ENCODE peak calls at places on chromosomes 11 and 22, in four cellular contexts. One of them, this sample, is unnamed.

GRCh38 chr11:34850339-34850738 is 65.8 kb downstream of the APIP start:
- DNase-seq in MG63: no peak
- DNase-seq in PC-9: peak; percentile 76
- DNase-seq in effector memory CD4-positive, alpha-beta T cell: no peak
- DNase-seq in this sample: no peak

GRCh38 chr11:120781486-120782120 is 242.3 kb upstream of the TBCEL start:
- DNase-seq in MG63: no peak
- DNase-seq in effector memory CD4-positive, alpha-beta T cell: no peak
- DNase-seq in PC-9: no peak
- DNase-seq in this sample: no peak

GRCh38 chr22:39638958-39639357 is 68.4 kb downstream of the CACNA1I start:
- DNase-seq in effector memory CD4-positive, alpha-beta T cell: no peak
- DNase-seq in MG63: no peak
- DNase-seq in PC-9: no peak
- DNase-seq in this sample: no peak

GRCh38 chr11:68297812-68298658 is 14.4 kb upstream of the LRP5 start:
- DNase-seq in MG63: peak; percentile 66
- DNase-seq in effector memory CD4-positive, alpha-beta T cell: peak; percentile 46
- DNase-seq in PC-9: peak; percentile 58
- DNase-seq in this sample: no peak

GRCh38 chr11:130204703-130205095 is 45.1 kb downstream of the ST14 start:
- DNase-seq in PC-9: no peak
- DNase-seq in MG63: no peak
- DNase-seq in effector memory CD4-positive, alpha-beta T cell: no peak
- DNase-seq in this sample: no peak

GRCh38 chr11:7973011-7973410 is 7.8 kb upstream of the NLRP10 start:
- DNase-seq in PC-9: no peak
- DNase-seq in effector memory CD4-positive, alpha-beta T cell: no peak
- DNase-seq in MG63: no peak
- DNase-seq in this sample: no peak

GRCh38 chr11:112540261-112540660 is 279.6 kb upstream of the PLET1 start:
- DNase-seq in PC-9: no peak
- DNase-seq in MG63: no peak
- DNase-seq in effector memory CD4-positive, alpha-beta T cell: no peak
- DNase-seq in this sample: no peak

GRCh38 chr11:36186797-36187196 is 102.4 kb downstream of the COMMD9 start:
- DNase-seq in PC-9: no peak
- DNase-seq in effector memory CD4-positive, alpha-beta T cell: no peak
- DNase-seq in MG63: no peak
- DNase-seq in this sample: no peak

GRCh38 chr22:24189249-24190158 is 8.2 kb downstream of the SUSD2 start:
- DNase-seq in MG63: peak; percentile 60
- DNase-seq in PC-9: peak; percentile 82
- DNase-seq in effector memory CD4-positive, alpha-beta T cell: no peak
- DNase-seq in this sample: no peak

GRCh38 chr11:103682318-103683184 is 353.9 kb upstream of the DDI1 start:
- DNase-seq in PC-9: peak; percentile 51
- DNase-seq in MG63: peak; percentile 24
- DNase-seq in effector memory CD4-positive, alpha-beta T cell: peak; percentile 2
- DNase-seq in this sample: peak; percentile 31

GRCh38 chr11:93198221-93198650 is 445 bp upstream of the SLC36A4 start:
- DNase-seq in PC-9: peak; percentile 51
- DNase-seq in MG63: no peak
- DNase-seq in effector memory CD4-positive, alpha-beta T cell: no peak
- DNase-seq in this sample: no peak

GRCh38 chr22:24138649-24139420 is 42.5 kb upstream of the SUSD2 start:
- DNase-seq in effector memory CD4-positive, alpha-beta T cell: no peak
- DNase-seq in PC-9: peak; percentile 63
- DNase-seq in MG63: no peak
- DNase-seq in this sample: no peak

GRCh38 chr11:9568161-9568853 is 5.2 kb upstream of the WEE1 start:
- DNase-seq in PC-9: no peak
- DNase-seq in MG63: no peak
- DNase-seq in effector memory CD4-positive, alpha-beta T cell: no peak
- DNase-seq in this sample: no peak
- H3K4me3 ChIP-seq in PC-9: peak overlapping the region; percentile 48
- H3K4me3 ChIP-seq in MG63: no peak overlapping the region
- H3K4me3 ChIP-seq in effector memory CD4-positive, alpha-beta T cell: no peak overlapping the region
- H3K4me3 ChIP-seq in this sample: no peak overlapping the region

DNA sequence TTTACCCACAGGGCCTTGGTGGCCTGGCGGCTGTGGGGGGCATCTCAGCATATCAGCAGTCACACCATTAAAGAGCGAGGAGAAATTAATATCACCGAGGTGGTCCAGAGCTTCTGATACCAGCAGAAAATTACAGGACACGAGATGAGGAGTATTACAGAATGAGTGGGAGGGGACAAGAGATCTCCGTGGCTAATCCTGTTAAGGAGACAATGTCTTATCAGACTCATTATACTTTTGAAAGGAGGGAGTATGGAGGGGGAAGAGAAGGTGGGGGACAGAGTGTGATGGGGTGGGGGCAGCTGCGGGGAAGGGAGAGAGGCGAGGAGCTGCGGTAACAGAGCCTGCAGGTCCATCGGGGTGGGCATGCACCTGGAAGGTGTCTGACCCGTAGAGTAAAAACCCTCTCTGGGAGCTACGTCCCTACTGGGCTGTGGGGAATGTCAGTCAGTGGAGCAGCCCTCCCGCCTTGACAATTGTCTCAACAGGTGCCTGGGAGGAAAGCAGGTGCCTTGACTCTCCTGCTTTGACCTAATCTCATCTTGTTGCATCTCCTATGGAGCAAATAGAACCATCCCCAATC is 224.2 kb downstream of the CEP164 start:
- DNase-seq in effector memory CD4-positive, alpha-beta T cell: no peak
- DNase-seq in PC-9: no peak
- DNase-seq in MG63: no peak
- DNase-seq in this sample: no peak
- H3K4me3 ChIP-seq in effector memory CD4-positive, alpha-beta T cell: no peak overlapping the region
- H3K4me3 ChIP-seq in PC-9: no peak overlapping the region
- H3K4me3 ChIP-seq in MG63: no peak overlapping the region
- H3K4me3 ChIP-seq in this sample: no peak overlapping the region

DNA sequence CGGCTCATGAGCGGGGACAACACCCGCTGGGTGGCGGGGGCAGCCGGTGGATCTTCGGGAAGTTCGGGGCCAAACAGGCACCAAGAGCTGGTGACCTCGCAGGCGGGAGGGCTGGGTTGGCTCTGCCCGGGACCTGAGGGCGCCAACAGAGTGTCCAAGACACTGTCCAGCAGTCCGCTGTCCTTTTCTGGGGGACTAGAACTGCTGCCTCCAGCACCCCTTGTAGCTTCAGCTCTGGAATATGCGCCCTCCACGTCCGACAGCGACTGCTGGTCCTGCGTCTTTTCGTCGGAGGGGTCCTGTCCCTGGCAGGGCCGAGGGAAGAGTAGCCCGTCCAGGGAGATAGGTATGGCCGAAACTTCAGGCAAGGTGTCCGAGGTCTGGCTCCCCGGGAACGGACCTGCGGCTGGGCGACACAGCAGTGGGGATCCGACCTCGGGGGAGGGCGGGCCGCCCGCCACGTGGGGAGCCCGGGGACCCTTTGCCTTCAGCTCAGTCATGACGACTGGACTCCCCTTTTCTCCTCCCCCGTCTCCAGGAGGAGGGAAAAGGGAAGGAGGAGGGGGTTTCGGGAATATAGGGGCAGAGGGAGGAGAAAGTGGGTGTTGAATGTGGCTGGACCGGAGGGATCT is 926 bp downstream of the PGR start:
- DNase-seq in MG63: no peak
- DNase-seq in effector memory CD4-positive, alpha-beta T cell: no peak
- DNase-seq in PC-9: no peak
- DNase-seq in this sample: no peak
- H3K4me3 ChIP-seq in MG63: no peak overlapping the region
- H3K4me3 ChIP-seq in effector memory CD4-positive, alpha-beta T cell: no peak overlapping the region
- H3K4me3 ChIP-seq in PC-9: no peak overlapping the region
- H3K4me3 ChIP-seq in this sample: no peak overlapping the region

DNA sequence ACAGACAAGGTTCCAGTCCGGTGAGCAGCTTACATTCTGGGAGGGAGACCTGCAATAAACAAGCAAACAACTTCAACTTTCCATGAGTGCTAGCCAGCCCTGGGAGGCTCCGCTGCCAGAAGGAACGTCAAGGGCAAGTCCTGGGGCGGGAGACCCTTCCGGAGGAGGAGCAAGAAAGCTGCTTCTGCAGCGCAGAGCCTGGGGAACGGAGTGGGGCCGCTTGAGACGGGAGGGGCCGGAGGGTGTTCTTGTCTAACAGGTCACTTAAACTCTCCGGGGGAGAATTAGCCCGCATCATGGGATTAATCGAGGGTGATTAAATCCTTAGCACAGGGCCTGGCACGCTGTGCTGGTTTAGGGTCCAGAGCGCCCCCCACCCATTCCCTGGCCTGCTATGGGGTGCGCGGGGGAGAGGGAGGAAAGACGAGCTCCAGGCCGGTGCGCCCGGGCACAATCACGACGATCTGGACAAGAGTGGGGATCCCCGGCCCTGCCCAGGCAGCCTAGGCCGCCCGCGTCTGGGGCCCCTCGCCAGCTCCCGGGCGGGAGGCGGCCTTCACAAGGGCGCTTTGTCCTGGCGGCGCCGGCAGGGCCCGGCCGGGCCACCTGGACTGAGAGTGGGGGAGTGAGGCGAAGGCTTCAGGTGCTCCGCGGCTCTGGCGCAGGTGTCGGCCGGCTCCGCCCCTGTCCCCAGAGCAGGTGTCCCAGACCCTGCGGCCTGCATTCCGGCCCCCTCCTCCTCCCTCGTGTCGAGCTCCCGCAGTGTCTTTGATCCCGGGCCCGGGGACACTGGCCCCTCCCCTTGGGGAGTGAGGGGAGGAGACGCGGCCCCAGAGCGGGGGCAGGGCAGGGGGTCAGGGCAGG is 663 bp upstream of the LARGE2 start:
- DNase-seq in PC-9: peak; percentile 59
- DNase-seq in effector memory CD4-positive, alpha-beta T cell: no peak
- DNase-seq in MG63: no peak
- DNase-seq in this sample: no peak
- H3K4me3 ChIP-seq in PC-9: peak overlapping the region; percentile 72
- H3K4me3 ChIP-seq in effector memory CD4-positive, alpha-beta T cell: peak overlapping the region; percentile 66
- H3K4me3 ChIP-seq in MG63: no peak overlapping the region
- H3K4me3 ChIP-seq in this sample: peak overlapping the region; percentile 35

This sample was measured in epithelial cell of proximal tubule.